ENCODE peak calls at places on chromosome 21, in seven cellular contexts. Q is AG04450; R is lower lobe of right lung; F is AG10803; S is CD8-positive, alpha-beta T cell; J is left lung; T is kidney. V is an unnamed sample.

GRCh38 chr21:20253261-20253660 is 744.9 kb upstream of the NCAM2 start:
- DNase-seq in Q (no peak), R (no peak), F (no peak), S (no peak), J (no peak), T (no peak), V (no peak)

GRCh38 chr21:42674351-42674940 is 21.0 kb downstream of the PDE9A start:
- DNase-seq in Q (no peak), R (no peak), F (no peak), S (no peak), J (peak), T (peak), V (peak)

GRCh38 chr21:40284481-40284880 is 417.2 kb downstream of the PCP4 start:
- DNase-seq in Q (no peak), R (no peak), F (no peak), S (no peak), J (no peak), T (no peak), V (no peak)

GRCh38 chr21:15063081-15063820 is 1.5 kb downstream of the NRIP1 start:
- DNase-seq in Q (no peak), R (no peak), F (no peak), S (peak), J (no peak), T (no peak), V (no peak)

GRCh38 chr21:31354604-31355443 is 10.8 kb upstream of the TIAM1 start:
- DNase-seq in Q (peak), R (no peak), F (peak), S (peak), J (no peak), T (no peak), V (peak)

GRCh38 chr21:41678016-41678935 is 88.6 kb downstream of the RIPK4 start:
- DNase-seq in Q (no peak), R (peak), F (no peak), S (no peak), J (no peak), T (peak), V (no peak)

GRCh38 chr21:38769253-38769780 is 36.4 kb upstream of the ETS2 start:
- DNase-seq in Q (peak), R (no peak), F (peak), S (no peak), J (no peak), T (no peak), V (peak)

GRCh38 chr21:38121888-38122705 is 134.7 kb upstream of the KCNJ15 start:
- DNase-seq in Q (no peak), R (no peak), F (peak), S (no peak), J (no peak), T (no peak), V (no peak)

GRCh38 chr21:18529253-18529652 is 125.7 kb upstream of the TMPRSS15 start:
- DNase-seq in Q (no peak), R (no peak), F (peak), S (no peak), J (no peak), T (no peak), V (peak)

GRCh38 chr21:37712204-37712934 is 203.9 kb downstream of the KCNJ6 start:
- DNase-seq in Q (peak), R (peak), F (peak), S (no peak), J (peak), T (no peak), V (peak)

GRCh38 chr21:25857308-25858099 is 122.7 kb downstream of the GABPA start:
- DNase-seq in Q (no peak), R (no peak), F (no peak), S (no peak), J (no peak), T (no peak), V (peak)

GRCh38 chr21:38721055-38721454 is 84.7 kb upstream of the ETS2 start:
- DNase-seq in Q (no peak), R (no peak), F (no peak), S (no peak), J (no peak), T (no peak), V (no peak)

GRCh38 chr21:38165466-38166213 is 91.2 kb upstream of the KCNJ15 start:
- DNase-seq in Q (peak), R (no peak), F (peak), S (no peak), J (no peak), T (no peak), V (peak)

GRCh38 chr21:24594082-24594481 is 1013.2 kb downstream of the MRPL39 start:
- DNase-seq in Q (no peak), R (no peak), F (no peak), S (no peak), J (no peak), T (no peak), V (no peak)

GRCh38 chr21:41631564-41632461 is 123.9 kb upstream of the TMPRSS2 start:
- DNase-seq in Q (no peak), R (peak), F (peak), S (no peak), J (peak), T (peak), V (peak)

GRCh38 chr21:15592271-15592860 is 137.4 kb upstream of the USP25 start:
- DNase-seq in Q (peak), R (no peak), F (peak), S (no peak), J (no peak), T (no peak), V (peak)

GRCh38 chr21:39518055-39518844 is 66.5 kb downstream of the SH3BGR start:
- DNase-seq in Q (peak), R (no peak), F (peak), S (peak), J (no peak), T (peak), V (peak)

GRCh38 chr21:42829417-42829816 is 49.9 kb downstream of the WDR4 start:
- DNase-seq in Q (no peak), R (no peak), F (no peak), S (no peak), J (no peak), T (peak), V (no peak)

GRCh38 chr21:36949171-36950141 is 17.0 kb downstream of the HLCS start:
- DNase-seq in Q (no peak), R (no peak), F (no peak), S (no peak), J (no peak), T (no peak), V (no peak)

GRCh38 chr21:26769613-26770188 is 75.5 kb downstream of the ADAMTS1 start:
- DNase-seq in Q (peak), R (no peak), F (peak), S (no peak), J (no peak), T (no peak), V (peak)

GRCh38 chr21:17688912-17689874 is 76.5 kb upstream of the BTG3 start:
- DNase-seq in Q (no peak), R (peak), F (no peak), S (peak), J (no peak), T (peak), V (no peak)

GRCh38 chr21:15826147-15826780 is 96.5 kb downstream of the USP25 start:
- DNase-seq in Q (no peak), R (no peak), F (peak), S (peak), J (no peak), T (no peak), V (peak)

DNA sequence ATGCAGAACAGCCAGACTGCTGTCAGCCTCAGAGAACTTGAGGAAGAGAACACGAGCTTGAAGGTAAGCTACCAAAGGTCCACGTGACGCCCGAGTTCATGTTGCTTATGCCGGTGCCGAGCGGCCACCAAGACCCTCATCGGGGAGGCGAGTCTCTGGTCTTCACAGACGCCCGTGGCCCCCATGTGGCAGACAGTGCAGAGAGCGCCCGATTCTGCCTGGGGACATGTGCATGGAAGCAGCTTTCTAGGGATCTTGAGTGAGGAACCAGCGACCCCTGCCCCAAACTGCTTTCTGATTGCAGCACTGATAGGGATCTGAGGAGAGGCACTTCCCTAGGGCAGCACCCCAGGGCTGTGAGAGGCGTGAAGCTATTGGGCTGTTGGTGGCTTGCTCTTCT is 56.3 kb upstream of the DIP2A start:
- DNase-seq in Q (no peak), R (peak), F (no peak), S (no peak), J (peak), T (peak), V (no peak)
- TF ChIP-seq CTCF in Q (no peak), R (no peak), F (no peak), S (no peak), J (no peak), T (no peak), V (no peak)

DNA sequence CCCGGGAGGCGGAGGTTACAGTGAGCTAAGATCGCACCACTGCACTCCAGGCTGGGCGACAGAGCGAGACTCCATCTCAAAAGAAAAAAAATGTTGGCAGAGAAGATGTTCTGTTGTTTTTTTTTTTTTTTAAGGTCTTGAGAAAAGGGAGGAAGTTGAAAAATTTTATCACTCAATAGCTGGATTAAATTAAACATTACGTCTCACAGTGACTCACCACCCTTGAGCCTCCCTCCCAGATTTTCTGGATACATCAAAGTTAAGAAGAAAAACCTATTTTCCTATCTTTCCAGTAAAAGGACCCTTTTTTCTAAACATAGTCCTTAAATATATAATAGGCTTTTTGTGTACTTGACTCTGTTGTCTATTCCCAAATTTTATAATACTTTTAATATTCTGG is 35.5 kb downstream of the IFNAR1 start:
- DNase-seq in Q (no peak), R (no peak), F (peak), S (no peak), J (no peak), T (no peak), V (peak)
- H3K4me3 ChIP-seq in Q (no peak), R (no peak), F (no peak), S (no peak), J (no peak), T (no peak), V (no peak)

DNA sequence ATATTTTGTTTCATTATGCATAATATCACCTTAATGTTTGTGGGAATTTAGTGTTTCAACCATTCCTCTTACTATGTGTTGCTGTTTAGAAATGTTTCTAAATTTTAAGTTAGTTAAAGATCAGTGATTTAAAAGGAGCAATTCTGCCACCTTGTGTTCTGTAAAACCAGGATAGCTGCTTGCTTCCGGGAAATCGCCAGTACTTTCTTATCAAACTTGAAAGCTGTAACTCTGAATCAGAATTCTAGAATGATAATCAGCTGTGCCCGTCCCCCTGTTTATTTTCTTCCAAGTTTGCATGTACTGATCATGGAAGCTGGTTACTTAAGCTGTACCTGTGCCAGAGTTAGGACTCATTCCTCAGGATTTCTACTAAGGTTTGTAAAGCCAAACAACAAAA is 656.4 kb downstream of the LTN1 start:
- DNase-seq in Q (peak), R (no peak), F (peak), S (no peak), J (no peak), T (no peak), V (peak)
- TF ChIP-seq CTCF in Q (peak), R (peak), F (peak), S (no peak), J (peak), T (peak), V (peak)

GRCh38 chr21:44804762-44805161 is 3.1 kb upstream of the UBE2G2 start:
- DNase-seq in Q (no peak), R (no peak), F (no peak), S (no peak), J (no peak), T (no peak), V (no peak)

GRCh38 chr21:44801468-44802395 is at the start of gene UBE2G2:
- DNase-seq in Q (no peak), R (peak), F (peak), S (peak), J (peak), T (peak), V (peak)

GRCh38 chr21:44803651-44804050 is 2.0 kb upstream of the UBE2G2 start:
- DNase-seq in Q (no peak), R (no peak), F (no peak), S (no peak), J (no peak), T (no peak), V (no peak)

GRCh38 chr21:44800971-44801467 is 601 bp downstream of the UBE2G2 start:
- DNase-seq in Q (no peak), R (no peak), F (peak), S (no peak), J (no peak), T (no peak), V (peak)

GRCh38 chr21:44802396-44803153 is 955 bp upstream of the UBE2G2 start:
- DNase-seq in Q (no peak), R (no peak), F (no peak), S (no peak), J (no peak), T (no peak), V (peak)
- H3K4me3 ChIP-seq in Q (peak), R (peak), F (peak), S (peak), J (peak), T (peak), V (peak)

V was measured in cardiac fibroblast.